ENCODE peak calls at places on chromosomes 5 and 9, in six cellular contexts. J, M, P, W, K and S are unnamed samples.

GRCh38 chr9:86303316-86303975 is 21.1 kb upstream of the ISCA1 start:
- DNase-seq in J (no peak), M (no peak), P (no peak), W (no peak), K (no peak), S (no peak)

GRCh38 chr9:13942695-13943094 is 371.2 kb downstream of the NFIB start:
- DNase-seq in J (no peak), M (peak), P (peak), W (no peak), K (no peak), S (peak)

GRCh38 chr5:14700478-14701436 is 36.2 kb downstream of the OTULIN start:
- DNase-seq in J (no peak), M (no peak), P (no peak), W (no peak), K (no peak), S (no peak)

GRCh38 chr5:10885026-10885425 is 124.0 kb upstream of the DAP start:
- DNase-seq in J (no peak), M (no peak), P (no peak), W (no peak), K (no peak), S (no peak)

GRCh38 chr5:159385994-159386711 is 55.9 kb upstream of the IL12B start:
- DNase-seq in J (no peak), M (no peak), P (no peak), W (no peak), K (no peak), S (no peak)

GRCh38 chr5:173941758-173942401 is 47.1 kb upstream of the C5orf47 start:
- DNase-seq in J (no peak), M (peak), P (no peak), W (no peak), K (no peak), S (no peak)

GRCh38 chr5:149333711-149334443 is 11.4 kb upstream of the GRPEL2 start:
- DNase-seq in J (no peak), M (no peak), P (no peak), W (no peak), K (no peak), S (no peak)

GRCh38 chr9:132575005-132575609 is 7.3 kb upstream of the BARHL1 start:
- DNase-seq in J (peak), M (peak), P (peak), W (no peak), K (peak), S (peak)

GRCh38 chr9:4970970-4971641 is 14.0 kb upstream of the JAK2 start:
- DNase-seq in J (no peak), M (no peak), P (no peak), W (no peak), K (peak), S (no peak)

GRCh38 chr9:69223605-69224004 is 49.5 kb downstream of the TJP2 start:
- DNase-seq in J (no peak), M (peak), P (peak), W (no peak), K (no peak), S (no peak)

GRCh38 chr5:144121577-144121976 is 48.9 kb downstream of the YIPF5 start:
- DNase-seq in J (no peak), M (no peak), P (no peak), W (no peak), K (no peak), S (no peak)

GRCh38 chr9:69549310-69550202 is 122.6 kb downstream of the APBA1 start:
- DNase-seq in J (no peak), M (peak), P (no peak), W (no peak), K (no peak), S (no peak)

GRCh38 chr9:117746263-117746662 is 42.1 kb downstream of the TLR4 start:
- DNase-seq in J (no peak), M (no peak), P (no peak), W (no peak), K (no peak), S (no peak)

GRCh38 chr9:12884736-12885395 is 110.0 kb downstream of the LURAP1L start:
- DNase-seq in J (no peak), M (peak), P (no peak), W (no peak), K (no peak), S (no peak)

GRCh38 chr5:53739111-53739510 is 178.7 kb downstream of the NDUFS4 start:
- DNase-seq in J (no peak), M (no peak), P (no peak), W (no peak), K (no peak), S (no peak)

GRCh38 chr5:88937406-88937805 is 54.4 kb upstream of the MEF2C start:
- DNase-seq in J (no peak), M (no peak), P (no peak), W (no peak), K (no peak), S (no peak)

GRCh38 chr9:133716564-133717112 is 21.5 kb downstream of the SARDH start:
- DNase-seq in J (peak), M (no peak), P (peak), W (no peak), K (no peak), S (peak)

GRCh38 chr5:122849746-122850145 is 4.3 kb downstream of the SNX24 start:
- DNase-seq in J (no peak), M (no peak), P (no peak), W (no peak), K (no peak), S (no peak)

GRCh38 chr9:124345063-124345462 is 70.2 kb downstream of the PSMB7 start:
- DNase-seq in J (no peak), M (no peak), P (no peak), W (no peak), K (no peak), S (no peak)

GRCh38 chr5:173333900-173334685 is 5.9 kb upstream of the STC2 start:
- DNase-seq in J (no peak), M (no peak), P (no peak), W (no peak), K (no peak), S (no peak)

DNA sequence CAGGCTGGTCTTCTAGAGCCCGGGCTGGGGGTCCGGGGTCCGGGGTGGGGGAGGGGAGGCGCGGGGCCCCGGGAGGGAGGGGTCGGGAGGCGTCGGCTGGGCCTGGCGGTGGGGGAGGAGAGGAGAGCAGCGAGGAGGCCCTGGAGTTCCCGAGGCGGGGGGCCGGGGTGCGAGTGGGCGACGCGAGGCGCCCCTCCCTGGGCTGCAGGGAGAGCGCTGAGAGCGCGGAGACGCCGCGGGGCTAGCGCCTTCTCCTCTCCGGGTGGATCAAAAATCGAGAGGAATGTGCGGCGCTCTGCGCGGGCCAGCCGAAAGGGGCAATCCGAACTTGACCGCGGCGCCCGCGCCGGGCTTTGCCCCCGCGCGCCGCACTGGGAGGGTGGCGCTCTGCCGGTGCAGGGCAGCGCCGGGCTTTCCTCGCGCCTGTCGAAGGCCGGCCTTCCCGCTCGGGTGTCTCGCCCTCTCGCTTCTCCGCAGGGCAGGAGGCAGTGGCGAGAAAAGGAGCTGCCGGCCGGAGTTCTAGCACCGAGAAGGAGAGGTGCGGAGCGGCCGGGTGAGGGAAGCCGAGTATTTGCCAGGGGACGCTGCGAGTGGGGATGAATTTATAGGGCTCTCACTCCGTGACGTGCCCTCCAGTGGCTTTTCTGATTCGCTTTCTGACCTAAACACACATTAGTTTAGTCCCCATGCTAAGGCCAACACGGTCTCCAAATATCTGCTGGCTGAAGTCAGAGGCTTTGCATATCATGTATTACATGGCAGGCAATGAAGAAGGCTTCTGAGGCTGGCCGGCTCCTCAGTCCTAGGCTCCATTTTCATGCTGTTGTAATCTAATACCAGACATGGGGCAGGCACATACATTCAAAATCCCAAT is at the start of gene GDNF:
- DNase-seq in J (peak), M (peak), P (peak), W (no peak), K (peak), S (peak)
- TF ChIP-seq POLR2A in J (no peak), M (no peak), P (peak), W (no peak), K (no peak), S (peak)

GRCh38 chr5:65562731-65563701 is at the start of the genes CENPK and PPWD1:
- DNase-seq in J (peak), M (peak), P (peak), W (peak), K (peak), S (peak)
- TF ChIP-seq POLR2A in J (peak), M (peak), P (peak), W (peak), K (no peak), S (peak)

DNA sequence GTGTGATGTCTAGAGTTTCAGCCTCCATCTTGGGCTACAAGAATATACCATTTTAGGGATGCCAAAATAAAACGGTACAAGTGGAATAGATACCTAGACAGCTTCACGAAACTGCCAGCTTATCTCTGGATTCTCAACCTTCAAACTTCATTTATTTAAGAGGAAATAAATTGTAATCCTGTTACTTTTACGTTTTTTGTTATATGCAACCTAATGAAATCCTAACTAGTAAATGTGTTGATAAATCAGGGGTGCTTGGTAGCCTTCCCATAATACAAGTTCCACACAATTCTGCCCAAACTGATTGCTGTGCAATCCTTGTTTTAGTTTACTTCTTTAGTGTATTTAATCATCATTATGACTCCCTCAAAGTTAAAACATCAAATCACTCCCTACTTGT is 75.5 kb downstream of the SSBP2 start:
- DNase-seq in J (no peak), M (no peak), P (no peak), W (no peak), K (no peak), S (no peak)
- TF ChIP-seq POLR2A in J (no peak), M (no peak), P (no peak), W (no peak), K (no peak), S (no peak)

GRCh38 chr5:176416123-176416924 is at the start of gene CLTB:
- DNase-seq in J (peak), M (peak), P (peak), W (peak), K (peak), S (peak)
- TF ChIP-seq POLR2A in J (peak), M (peak), P (peak), W (peak), K (no peak), S (no peak)

GRCh38 chr9:127979333-127980055 is 1.3 kb downstream of the EEIG1 start:
- DNase-seq in J (peak), M (no peak), P (no peak), W (no peak), K (peak), S (peak)
- TF ChIP-seq POLR2A in J (no peak), M (no peak), P (no peak), W (no peak), K (no peak), S (no peak)